ENCODE peak calls at places on chromosomes 2 and 18, in nine cellular contexts. L, G, M, N, V, E, W, T and A are unnamed samples.

GRCh38 chr2:234556848-234557573 is 60.1 kb upstream of the ARL4C start:
- DNase-seq in L (no peak), G (no peak), M (no peak), N (no peak), V (no peak), E (no peak), W (peak), T (peak), A (no peak)

GRCh38 chr2:113869253-113869652 is 20.6 kb upstream of the ACTR3 start:
- DNase-seq in L (no peak), G (no peak), M (no peak), N (no peak), V (no peak), E (no peak), W (peak), T (no peak), A (no peak)

GRCh38 chr18:44051088-44051487 is 629.6 kb upstream of the SETBP1 start:
- DNase-seq in L (no peak), G (no peak), M (no peak), N (no peak), V (no peak), E (no peak), W (no peak), T (no peak), A (no peak)

GRCh38 chr2:127917916-127918315 is 32.2 kb upstream of the AMMECR1L start:
- DNase-seq in L (no peak), G (no peak), M (no peak), N (no peak), V (no peak), E (no peak), W (peak), T (no peak), A (no peak)

GRCh38 chr2:44680983-44681481 is 260.5 kb upstream of the SIX3 start:
- DNase-seq in L (no peak), G (no peak), M (no peak), N (peak), V (no peak), E (no peak), W (peak), T (no peak), A (no peak)

GRCh38 chr2:24238158-24238557 is 63.3 kb downstream of the FAM228A start:
- DNase-seq in L (no peak), G (no peak), M (no peak), N (no peak), V (no peak), E (no peak), W (no peak), T (no peak), A (no peak)

GRCh38 chr2:182280128-182280527 is 146.7 kb downstream of the PDE1A start:
- DNase-seq in L (no peak), G (no peak), M (no peak), N (no peak), V (peak), E (no peak), W (peak), T (no peak), A (no peak)

GRCh38 chr18:23710068-23710527 is 20.8 kb downstream of the LAMA3 start:
- DNase-seq in L (no peak), G (no peak), M (no peak), N (peak), V (no peak), E (no peak), W (peak), T (peak), A (no peak)

GRCh38 chr2:120472891-120473309 is 127.0 kb downstream of the INHBB start:
- DNase-seq in L (no peak), G (no peak), M (no peak), N (no peak), V (no peak), E (no peak), W (no peak), T (peak), A (no peak)

GRCh38 chr2:181066333-181066732 is 85.9 kb downstream of the UBE2E3 start:
- DNase-seq in L (no peak), G (no peak), M (no peak), N (no peak), V (no peak), E (no peak), W (no peak), T (no peak), A (no peak)

GRCh38 chr2:54768772-54769428 is 45.4 kb downstream of the EML6 start:
- DNase-seq in L (no peak), G (no peak), M (no peak), N (no peak), V (no peak), E (no peak), W (no peak), T (no peak), A (no peak)

GRCh38 chr2:164617466-164617865 is 3.8 kb downstream of the GRB14 start:
- DNase-seq in L (no peak), G (no peak), M (no peak), N (no peak), V (no peak), E (no peak), W (no peak), T (peak), A (no peak)

GRCh38 chr2:217934321-217935131 is 68.3 kb downstream of the TNS1 start:
- DNase-seq in L (no peak), G (no peak), M (no peak), N (peak), V (no peak), E (no peak), W (peak), T (peak), A (no peak)

GRCh38 chr2:45823723-45824206 is 172.3 kb downstream of the PRKCE start:
- DNase-seq in L (no peak), G (no peak), M (no peak), N (no peak), V (no peak), E (peak), W (no peak), T (peak), A (no peak)